ENCODE peak calls at places on chromosomes 3 and 15, in six cellular contexts. O, S, I, W, Q and A are unnamed samples.

GRCh38 chr3:155512867-155513261 is 219.4 kb upstream of the STRIT1 start:
- DNase-seq in O (no peak), S (no peak), I (no peak), W (peak; percentile 96), Q (no peak), A (no peak)

GRCh38 chr3:152375546-152375945 is 106.8 kb downstream of the MBNL1 start:
- DNase-seq in O (no peak), S (no peak), I (no peak), W (no peak), Q (peak; percentile 49), A (no peak)

GRCh38 chr3:50639055-50639494 is 22.1 kb downstream of the MAPKAPK3 start:
- DNase-seq in O (no peak), S (no peak), I (no peak), W (peak; percentile 69), Q (peak; percentile 53), A (no peak)

GRCh38 chr15:51681303-51681963 is at the start of gene SCG3:
- DNase-seq in O (peak; percentile 55), S (no peak), I (peak; percentile 79), W (peak; percentile 73), Q (peak; percentile 72), A (peak; percentile 86)

GRCh38 chr3:119974666-119975065 is 119.6 kb downstream of the GSK3B start:
- DNase-seq in O (no peak), S (no peak), I (no peak), W (peak; percentile 97), Q (no peak), A (no peak)

GRCh38 chr15:39269821-39270220 is 311.1 kb upstream of the THBS1 start:
- DNase-seq in O (no peak), S (no peak), I (no peak), W (no peak), Q (no peak), A (no peak)

GRCh38 chr15:58249646-58250312 is 111.6 kb downstream of the AQP9 start:
- DNase-seq in O (no peak), S (no peak), I (no peak), W (no peak), Q (no peak), A (no peak)

GRCh38 chr15:31032959-31033358 is 41.5 kb upstream of the MTMR10 start:
- DNase-seq in O (no peak), S (no peak), I (no peak), W (no peak), Q (peak; percentile 45), A (no peak)

GRCh38 chr3:44685128-44685800 is 27.2 kb upstream of the ZNF502 start:
- DNase-seq in O (peak; percentile 79), S (peak; percentile 82), I (peak; percentile 65), W (peak; percentile 63), Q (peak; percentile 90), A (peak; percentile 49)

GRCh38 chr3:171574556-171575240 is 114.5 kb upstream of the TNIK start:
- DNase-seq in O (no peak), S (no peak), I (no peak), W (no peak), Q (no peak), A (no peak)

GRCh38 chr15:34085746-34086145 is 15.9 kb downstream of the EMC7 start:
- DNase-seq in O (no peak), S (no peak), I (no peak), W (no peak), Q (peak; percentile 29), A (no peak)

GRCh38 chr3:27360113-27361078 is 8.8 kb downstream of the NEK10 start:
- DNase-seq in O (no peak), S (peak; percentile 42), I (no peak), W (peak; percentile 82), Q (peak; percentile 65), A (no peak)

GRCh38 chr15:51108933-51109550 is 14.3 kb upstream of the TNFAIP8L3 start:
- DNase-seq in O (no peak), S (no peak), I (no peak), W (peak; percentile 35), Q (peak; percentile 88), A (no peak)

GRCh38 chr3:172285844-172286243 is 162.4 kb downstream of the GHSR start:
- DNase-seq in O (no peak), S (no peak), I (no peak), W (peak; percentile 34), Q (peak; percentile 59), A (no peak)

GRCh38 chr3:141442421-141442820 is 44.4 kb upstream of the RASA2 start:
- DNase-seq in O (no peak), S (no peak), I (no peak), W (no peak), Q (no peak), A (no peak)

GRCh38 chr15:38226867-38227266 is 25.8 kb upstream of the SPRED1 start:
- DNase-seq in O (no peak), S (no peak), I (peak; percentile 42), W (peak; percentile 95), Q (peak; percentile 93), A (peak; percentile 4)

GRCh38 chr15:48176957-48177356 is 1.1 kb downstream of the MYEF2 start:
- DNase-seq in O (no peak), S (no peak), I (no peak), W (no peak), Q (no peak), A (no peak)

GRCh38 chr15:48177383-48177874 is 666 bp downstream of the MYEF2 start:
- DNase-seq in O (peak; percentile 46), S (no peak), I (no peak), W (peak; percentile 44), Q (peak; percentile 59), A (no peak)

GRCh38 chr15:48178612-48178931 is 477 bp upstream of the MYEF2 start:
- DNase-seq in O (no peak), S (no peak), I (no peak), W (no peak), Q (no peak), A (no peak)

GRCh38 chr15:48176097-48176496 is 2.0 kb downstream of the MYEF2 start:
- DNase-seq in O (no peak), S (no peak), I (no peak), W (no peak), Q (no peak), A (no peak)

GRCh38 chr15:48177875-48178611 is at the start of gene MYEF2:
- DNase-seq in O (peak; percentile 84), S (peak; percentile 67), I (peak; percentile 69), W (peak; percentile 22), Q (peak; percentile 51), A (peak; percentile 79)
- TF ChIP-seq CTCF in O (no peak), S (peak; percentile 35), I (no peak), W (peak; percentile 1), Q (no peak), A (peak; percentile 23)

GRCh38 chr3:71397046-71397445 is 186.5 kb downstream of the FOXP1 start:
- DNase-seq in O (no peak), S (no peak), I (no peak), W (peak; percentile 37), Q (peak; percentile 62), A (peak; percentile 23)
- TF ChIP-seq CTCF in O (peak; percentile 51), S (peak; percentile 44), I (peak; percentile 3), W (peak; percentile 49), Q (peak; percentile 66), A (peak; percentile 63)

DNA sequence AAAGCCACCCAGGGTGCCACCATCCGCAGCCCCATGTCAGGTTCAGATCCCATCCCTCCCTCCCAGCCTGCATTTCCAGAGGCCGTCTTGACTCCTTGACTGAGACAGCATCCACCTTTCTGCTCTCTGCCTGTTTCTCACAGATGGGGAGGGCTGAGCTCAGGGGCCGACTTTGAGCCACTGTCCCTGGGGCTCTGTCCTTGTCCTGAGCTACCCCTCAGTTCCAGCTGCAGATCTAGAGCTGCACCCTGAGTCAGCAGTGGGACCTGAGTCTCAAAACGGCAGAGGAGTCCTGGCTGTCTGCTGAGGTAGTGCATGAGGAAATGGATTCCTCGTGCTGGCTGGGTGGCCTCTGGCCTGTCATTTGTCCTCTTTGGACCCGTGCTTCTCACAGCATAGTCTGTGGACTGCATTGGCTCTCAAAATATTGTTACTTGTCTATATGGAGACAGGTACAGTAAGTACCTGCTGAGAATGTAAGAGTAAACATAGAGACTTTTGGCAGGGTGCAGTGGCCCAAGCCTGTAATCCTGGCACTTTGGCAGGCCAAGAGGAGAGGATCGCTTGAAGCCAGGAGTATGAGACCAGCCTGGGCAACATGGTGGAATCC is 22.3 kb downstream of the RPLP1 start:
- DNase-seq in O (no peak), S (no peak), I (no peak), W (no peak), Q (peak; percentile 38), A (no peak)
- TF ChIP-seq CTCF in O (no peak), S (no peak), I (no peak), W (peak; percentile 27), Q (peak; percentile 40), A (peak; percentile 11)

DNA sequence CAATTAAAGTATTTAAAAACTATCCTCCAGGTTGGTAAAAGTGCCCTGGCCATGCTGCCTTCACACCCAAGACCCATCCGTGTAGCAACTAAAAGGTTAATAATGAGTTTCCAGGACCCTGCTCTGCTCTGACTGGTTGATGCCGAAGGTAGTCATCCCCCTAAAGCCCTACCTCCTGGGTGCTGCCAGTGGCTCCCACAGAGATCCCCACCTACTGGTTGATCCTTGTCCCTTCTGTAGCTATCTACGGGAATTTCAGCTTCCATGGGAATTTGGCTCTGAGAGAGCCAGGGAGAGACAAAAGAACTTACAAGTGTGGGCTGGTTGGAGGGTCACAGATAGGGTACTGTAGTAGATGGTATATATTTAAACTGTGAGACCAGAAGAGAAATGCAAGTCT is 110.6 kb upstream of the NANOGP8 start:
- DNase-seq in O (no peak), S (no peak), I (no peak), W (no peak), Q (no peak), A (no peak)
- TF ChIP-seq CTCF in O (no peak), S (no peak), I (no peak), W (no peak), Q (no peak), A (no peak)

GRCh38 chr3:124621498-124621897 is 108.8 kb upstream of the UMPS start:
- DNase-seq in O (no peak), S (no peak), I (no peak), W (no peak), Q (no peak), A (no peak)

GRCh38 chr3:124617177-124617576 is 113.1 kb upstream of the UMPS start:
- DNase-seq in O (no peak), S (no peak), I (no peak), W (no peak), Q (no peak), A (no peak)

GRCh38 chr3:124625084-124625483 is 105.2 kb upstream of the UMPS start:
- DNase-seq in O (no peak), S (no peak), I (no peak), W (no peak), Q (no peak), A (no peak)

GRCh38 chr3:124619887-124620599 is 110.2 kb upstream of the UMPS start:
- DNase-seq in O (no peak), S (no peak), I (no peak), W (no peak), Q (no peak), A (no peak)

DNA sequence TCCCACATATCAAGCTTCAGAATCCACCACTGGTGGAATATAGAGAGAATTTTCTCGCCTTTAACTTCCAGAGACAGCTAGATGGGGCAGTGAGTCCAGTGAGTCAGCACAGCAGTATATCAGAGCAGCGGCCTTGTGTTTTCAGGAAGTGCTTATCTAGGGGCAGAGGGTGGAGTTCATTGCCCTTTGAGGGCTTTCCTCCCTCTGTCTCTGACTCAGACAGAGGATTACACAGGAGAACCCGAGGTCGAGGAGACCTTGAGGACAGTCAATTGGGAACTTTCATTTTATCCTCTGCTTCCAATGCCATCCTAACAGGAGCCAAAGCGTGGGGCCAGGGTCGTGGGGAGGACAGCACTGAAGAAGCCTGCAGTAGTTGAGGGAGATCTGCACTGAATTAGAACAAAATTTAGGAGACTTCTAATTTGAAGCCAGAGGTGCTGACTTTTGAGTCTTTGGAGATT is 109.6 kb upstream of the UMPS start:
- DNase-seq in O (peak; percentile 47), S (no peak), I (peak; percentile 35), W (peak; percentile 41), Q (peak; percentile 41), A (no peak)
- TF ChIP-seq CTCF in O (peak; percentile 42), S (no peak), I (no peak), W (no peak), Q (no peak), A (no peak)